ENCODE peak calls at places on chromosome 22, in nine cellular contexts. V is neural progenitor cell, U is GM23338, T is GM23248, D is OCI-LY7, S is MM.1S, K is PC-3, M is SK-N-SH, L is HCT116. A is an unnamed sample.

GRCh38 chr22:36211237-36211881 is 9.8 kb upstream of the APOL4 start:
- DNase-seq in V (no peak), U (no peak), T (no peak), D (no peak), S (peak), K (no peak), M (no peak), L (no peak), A (no peak)

GRCh38 chr22:26702906-26703830 is 45.8 kb downstream of the MIAT start:
- DNase-seq in V (no peak), U (no peak), T (peak), D (no peak), S (no peak), K (peak), M (no peak), L (no peak), A (no peak)

GRCh38 chr22:49010086-49010863 is 817.4 kb downstream of the BRD1 start:
- DNase-seq in V (no peak), U (no peak), T (no peak), D (no peak), S (no peak), K (no peak), M (peak), L (no peak), A (no peak)

GRCh38 chr22:24289781-24290181 is 19.1 kb downstream of the SPECC1L start:
- DNase-seq in V (peak), U (no peak), T (peak), D (no peak), S (no peak), K (no peak), M (no peak), L (no peak), A (no peak)

GRCh38 chr22:39306456-39307361 is 12.7 kb downstream of the RPL3 start:
- DNase-seq in V (peak), U (peak), T (no peak), D (peak), S (peak), K (peak), M (peak), L (no peak), A (no peak)

GRCh38 chr22:24102366-24103200 is 78.7 kb upstream of the SUSD2 start:
- DNase-seq in V (no peak), U (no peak), T (no peak), D (no peak), S (no peak), K (no peak), M (no peak), L (no peak), A (no peak)

GRCh38 chr22:19756288-19757128 is 4.1 kb upstream of the TBX1 start:
- DNase-seq in V (peak), U (peak), T (peak), D (peak), S (peak), K (peak), M (peak), L (peak), A (peak)

GRCh38 chr22:45785458-45785857 is 113.8 kb downstream of the ATXN10 start:
- DNase-seq in V (no peak), U (no peak), T (peak), D (no peak), S (peak), K (peak), M (no peak), L (no peak), A (peak)

DNA sequence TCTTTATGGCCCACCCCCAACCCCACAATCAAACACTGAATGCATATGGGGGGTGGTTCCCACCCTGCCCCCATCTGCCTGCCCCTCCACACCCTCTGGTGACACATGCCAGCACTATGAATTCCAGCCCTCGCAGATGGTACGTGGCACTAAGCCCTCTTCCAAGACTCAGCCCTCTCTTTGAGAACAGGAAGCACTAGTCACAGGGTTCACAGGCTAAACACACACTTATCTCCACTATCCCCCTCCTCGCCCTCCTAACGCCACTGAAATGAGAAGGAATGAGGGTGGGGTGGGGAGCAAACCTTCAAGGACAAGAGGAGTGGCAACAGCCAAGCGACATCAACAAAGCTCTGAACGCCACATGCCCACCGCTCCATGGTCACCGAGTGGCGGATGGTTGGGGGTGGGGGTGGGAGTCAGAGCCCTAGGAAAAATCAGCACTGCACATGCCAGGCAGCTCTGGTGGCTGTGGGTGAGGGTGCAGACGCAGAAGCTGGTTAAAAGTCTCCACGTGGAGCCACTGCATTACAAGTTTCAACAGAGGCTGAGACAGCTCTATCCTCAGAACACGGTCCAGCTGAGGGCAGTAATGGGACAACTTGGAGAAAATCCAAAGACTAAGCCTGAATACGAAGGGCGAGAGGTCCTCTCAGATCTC is 33.6 kb downstream of the TMEM184B start:
- DNase-seq in V (no peak), U (no peak), T (peak), D (no peak), S (no peak), K (peak), M (no peak), L (no peak), A (peak)
- TF ChIP-seq EZH2phosphoT487 in V (no peak), U (no peak), T (no peak), D (no peak), S (no peak), K (no peak), M (no peak), L (no peak), A (no peak)

GRCh38 chr22:40723396-40723933 is 44.2 kb downstream of the MCHR1 start:
- DNase-seq in V (no peak), U (peak), T (no peak), D (no peak), S (no peak), K (no peak), M (no peak), L (no peak), A (no peak)

GRCh38 chr22:40720538-40721256 is 41.4 kb downstream of the MCHR1 start:
- DNase-seq in V (no peak), U (no peak), T (peak), D (no peak), S (no peak), K (no peak), M (no peak), L (no peak), A (no peak)

GRCh38 chr22:40719599-40719998 is 40.3 kb downstream of the MCHR1 start:
- DNase-seq in V (no peak), U (no peak), T (no peak), D (no peak), S (no peak), K (no peak), M (no peak), L (no peak), A (no peak)

GRCh38 chr22:40718250-40719204 is 39.2 kb downstream of the MCHR1 start:
- DNase-seq in V (no peak), U (no peak), T (no peak), D (no peak), S (no peak), K (no peak), M (no peak), L (no peak), A (no peak)

DNA sequence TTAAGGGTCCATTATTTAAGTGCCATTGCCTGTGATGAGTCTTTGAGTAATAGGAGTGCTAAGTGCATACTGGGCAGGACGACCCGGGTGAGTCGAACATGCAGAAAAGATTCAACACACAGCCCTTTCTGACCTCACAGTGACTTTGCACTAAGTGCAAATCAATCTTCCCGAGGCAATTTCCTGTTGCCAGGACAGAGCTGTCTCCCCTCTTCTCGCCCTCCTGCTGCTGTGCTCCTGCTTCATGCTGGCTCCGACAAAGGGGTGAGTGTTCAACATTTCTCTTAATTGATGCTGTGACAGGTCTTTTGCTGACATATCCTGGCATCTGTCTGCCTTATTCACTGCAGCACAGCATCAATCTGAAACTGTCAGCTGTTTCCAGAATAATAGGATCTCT is 42.0 kb downstream of the MCHR1 start:
- DNase-seq in V (peak), U (peak), T (peak), D (no peak), S (no peak), K (peak), M (peak), L (no peak), A (peak)
- H3K4me2 ChIP-seq in V (peak), U (peak), T (peak), D (no peak), S (no peak), K (no peak), M (no peak), L (peak), A (no peak)

GRCh38 chr22:18048041-18048440 is 23.7 kb upstream of the MICAL3 start:
- DNase-seq in V (no peak), U (no peak), T (no peak), D (no peak), S (no peak), K (no peak), M (no peak), L (no peak), A (no peak)
- H2AFZ ChIP-seq in V (no peak), U (no peak), T (peak), D (no peak), S (no peak), K (no peak), M (no peak), L (no peak), A (no peak)

GRCh38 chr22:34761111-34761510 is 304.8 kb upstream of the ISX start:
- DNase-seq in V (no peak), U (no peak), T (no peak), D (no peak), S (no peak), K (no peak), M (no peak), L (no peak), A (no peak)
- TF ChIP-seq EZH2phosphoT487 in V (no peak), U (no peak), T (no peak), D (no peak), S (no peak), K (no peak), M (no peak), L (no peak), A (no peak)

GRCh38 chr22:50298937-50299656 is 8.3 kb downstream of the PLXNB2 start:
- DNase-seq in V (peak), U (peak), T (peak), D (no peak), S (no peak), K (no peak), M (no peak), L (no peak), A (peak)

GRCh38 chr22:50298266-50298637 is 9.2 kb downstream of the PLXNB2 start:
- DNase-seq in V (no peak), U (no peak), T (no peak), D (no peak), S (no peak), K (no peak), M (no peak), L (no peak), A (no peak)

GRCh38 chr22:50297510-50298265 is 9.8 kb downstream of the PLXNB2 start:
- DNase-seq in V (no peak), U (no peak), T (no peak), D (no peak), S (no peak), K (no peak), M (no peak), L (no peak), A (no peak)

GRCh38 chr22:50294319-50294656 is 13.2 kb downstream of the PLXNB2 start:
- DNase-seq in V (no peak), U (no peak), T (peak), D (no peak), S (no peak), K (no peak), M (no peak), L (no peak), A (no peak)

GRCh38 chr22:50296658-50297490 is 10.6 kb downstream of the PLXNB2 start:
- DNase-seq in V (no peak), U (no peak), T (no peak), D (no peak), S (no peak), K (no peak), M (no peak), L (no peak), A (no peak)
- H3K4me2 ChIP-seq in V (no peak), U (no peak), T (no peak), D (no peak), S (no peak), K (no peak), M (no peak), L (peak), A (no peak)

A was measured in hepatocyte.